ENCODE peak calls at places on chromosomes 7 and 10, in seven cellular contexts. One of them, this sample, is unnamed.

GRCh38 chr10:18635995-18636394 is 15.4 kb downstream of the NSUN6 start:
- DNase-seq in WTC11: no peak
- DNase-seq in H7: no peak
- DNase-seq in NCI-H510A: no peak
- DNase-seq in SK-N-MC: no peak
- DNase-seq in epithelial cell of esophagus: no peak
- DNase-seq in tibial artery: no peak
- DNase-seq in this sample: no peak

GRCh38 chr10:10128387-10128786 is 889.3 kb upstream of the CELF2 start:
- DNase-seq in WTC11: no peak
- DNase-seq in H7: no peak
- DNase-seq in NCI-H510A: no peak
- DNase-seq in SK-N-MC: no peak
- DNase-seq in epithelial cell of esophagus: peak
- DNase-seq in tibial artery: no peak
- DNase-seq in this sample: no peak

GRCh38 chr7:149322737-149323136 is 60.7 kb downstream of the ZNF783 start:
- DNase-seq in WTC11: no peak
- DNase-seq in H7: no peak
- DNase-seq in NCI-H510A: no peak
- DNase-seq in SK-N-MC: no peak
- DNase-seq in epithelial cell of esophagus: no peak
- DNase-seq in tibial artery: no peak
- DNase-seq in this sample: no peak

GRCh38 chr10:63200416-63200815 is 67.3 kb downstream of the NRBF2 start:
- DNase-seq in WTC11: no peak
- DNase-seq in H7: no peak
- DNase-seq in NCI-H510A: no peak
- DNase-seq in SK-N-MC: no peak
- DNase-seq in epithelial cell of esophagus: no peak
- DNase-seq in tibial artery: no peak
- DNase-seq in this sample: peak

GRCh38 chr10:100020161-100020882 is 10.6 kb upstream of the DNMBP start:
- DNase-seq in WTC11: no peak
- DNase-seq in H7: no peak
- DNase-seq in NCI-H510A: peak
- DNase-seq in SK-N-MC: no peak
- DNase-seq in epithelial cell of esophagus: no peak
- DNase-seq in tibial artery: no peak
- DNase-seq in this sample: no peak

GRCh38 chr7:25913574-25914224 is 238.3 kb upstream of the NFE2L3 start:
- DNase-seq in WTC11: no peak
- DNase-seq in H7: no peak
- DNase-seq in NCI-H510A: no peak
- DNase-seq in SK-N-MC: no peak
- DNase-seq in epithelial cell of esophagus: no peak
- DNase-seq in tibial artery: no peak
- DNase-seq in this sample: no peak

GRCh38 chr7:135512135-135512887 is 2.4 kb upstream of the CNOT4 start:
- DNase-seq in WTC11: no peak
- DNase-seq in H7: peak
- DNase-seq in NCI-H510A: no peak
- DNase-seq in SK-N-MC: no peak
- DNase-seq in epithelial cell of esophagus: peak
- DNase-seq in tibial artery: no peak
- DNase-seq in this sample: peak

GRCh38 chr7:73397521-73397934 is 36.0 kb upstream of the FZD9 start:
- DNase-seq in WTC11: peak
- DNase-seq in H7: peak
- DNase-seq in NCI-H510A: no peak
- DNase-seq in SK-N-MC: no peak
- DNase-seq in epithelial cell of esophagus: no peak
- DNase-seq in tibial artery: no peak
- DNase-seq in this sample: peak

GRCh38 chr10:111856631-111857030 is 326.9 kb downstream of the GPAM start:
- DNase-seq in WTC11: no peak
- DNase-seq in H7: peak
- DNase-seq in NCI-H510A: no peak
- DNase-seq in SK-N-MC: no peak
- DNase-seq in epithelial cell of esophagus: no peak
- DNase-seq in tibial artery: no peak
- DNase-seq in this sample: peak

GRCh38 chr10:69345402-69345801 is 67.1 kb downstream of the HK1 start:
- DNase-seq in WTC11: no peak
- DNase-seq in H7: peak
- DNase-seq in NCI-H510A: peak
- DNase-seq in SK-N-MC: no peak
- DNase-seq in epithelial cell of esophagus: no peak
- DNase-seq in tibial artery: no peak
- DNase-seq in this sample: no peak

GRCh38 chr7:74599251-74599650 is 58.3 kb upstream of the GTF2I start:
- DNase-seq in WTC11: no peak
- DNase-seq in H7: no peak
- DNase-seq in NCI-H510A: no peak
- DNase-seq in SK-N-MC: no peak
- DNase-seq in epithelial cell of esophagus: no peak
- DNase-seq in tibial artery: no peak
- DNase-seq in this sample: no peak

GRCh38 chr10:43940898-43941777 is 292.5 kb upstream of the ZNF32 start:
- DNase-seq in WTC11: no peak
- DNase-seq in H7: no peak
- DNase-seq in NCI-H510A: no peak
- DNase-seq in SK-N-MC: no peak
- DNase-seq in epithelial cell of esophagus: no peak
- DNase-seq in tibial artery: no peak
- DNase-seq in this sample: no peak

GRCh38 chr7:108124820-108125219 is 5.3 kb downstream of the LAMB4 start:
- DNase-seq in WTC11: no peak
- DNase-seq in H7: no peak
- DNase-seq in NCI-H510A: no peak
- DNase-seq in SK-N-MC: no peak
- DNase-seq in epithelial cell of esophagus: no peak
- DNase-seq in tibial artery: no peak
- DNase-seq in this sample: no peak

GRCh38 chr10:23448802-23449570 is 10.1 kb downstream of the OTUD1 start:
- DNase-seq in WTC11: no peak
- DNase-seq in H7: no peak
- DNase-seq in NCI-H510A: no peak
- DNase-seq in SK-N-MC: peak
- DNase-seq in epithelial cell of esophagus: peak
- DNase-seq in tibial artery: no peak
- DNase-seq in this sample: no peak

GRCh38 chr10:20257422-20257821 is 441.2 kb downstream of the PLXDC2 start:
- DNase-seq in WTC11: no peak
- DNase-seq in H7: peak
- DNase-seq in NCI-H510A: no peak
- DNase-seq in SK-N-MC: no peak
- DNase-seq in epithelial cell of esophagus: peak
- DNase-seq in tibial artery: no peak
- DNase-seq in this sample: no peak

GRCh38 chr10:43308986-43309385 is 42.1 kb upstream of the RASGEF1A start:
- DNase-seq in WTC11: no peak
- DNase-seq in H7: no peak
- DNase-seq in NCI-H510A: no peak
- DNase-seq in SK-N-MC: no peak
- DNase-seq in epithelial cell of esophagus: no peak
- DNase-seq in tibial artery: no peak
- DNase-seq in this sample: no peak

GRCh38 chr7:44143606-44144250 is 2.6 kb upstream of the MYL7 start:
- DNase-seq in WTC11: no peak
- DNase-seq in H7: no peak
- DNase-seq in NCI-H510A: no peak
- DNase-seq in SK-N-MC: no peak
- DNase-seq in epithelial cell of esophagus: no peak
- DNase-seq in tibial artery: peak
- DNase-seq in this sample: no peak

GRCh38 chr7:92325850-92326249 is 80.1 kb downstream of the ANKIB1 start:
- DNase-seq in WTC11: no peak
- DNase-seq in H7: no peak
- DNase-seq in NCI-H510A: no peak
- DNase-seq in SK-N-MC: no peak
- DNase-seq in epithelial cell of esophagus: no peak
- DNase-seq in tibial artery: no peak
- DNase-seq in this sample: no peak

GRCh38 chr7:518630-519428 is 817 bp downstream of the PDGFA start:
- DNase-seq in WTC11: peak
- DNase-seq in H7: peak
- DNase-seq in NCI-H510A: no peak
- DNase-seq in SK-N-MC: no peak
- DNase-seq in epithelial cell of esophagus: peak
- DNase-seq in tibial artery: peak
- DNase-seq in this sample: peak

GRCh38 chr7:54823776-54824175 is 64.8 kb upstream of the SEC61G start:
- DNase-seq in WTC11: no peak
- DNase-seq in H7: no peak
- DNase-seq in NCI-H510A: no peak
- DNase-seq in SK-N-MC: no peak
- DNase-seq in epithelial cell of esophagus: no peak
- DNase-seq in tibial artery: peak
- DNase-seq in this sample: no peak

GRCh38 chr7:97090761-97091353 is 26.6 kb upstream of the SDHAF3 start:
- DNase-seq in WTC11: no peak
- DNase-seq in H7: no peak
- DNase-seq in NCI-H510A: no peak
- DNase-seq in SK-N-MC: no peak
- DNase-seq in epithelial cell of esophagus: no peak
- DNase-seq in tibial artery: no peak
- DNase-seq in this sample: peak

GRCh38 chr10:47188156-47188555 is 111.8 kb upstream of the GDF10 start:
- DNase-seq in WTC11: no peak
- DNase-seq in H7: no peak
- DNase-seq in NCI-H510A: no peak
- DNase-seq in SK-N-MC: no peak
- DNase-seq in epithelial cell of esophagus: no peak
- DNase-seq in tibial artery: no peak
- DNase-seq in this sample: no peak

GRCh38 chr7:1908823-1909420 is 238.8 kb downstream of the ELFN1 start:
- DNase-seq in WTC11: no peak
- DNase-seq in H7: no peak
- DNase-seq in NCI-H510A: no peak
- DNase-seq in SK-N-MC: no peak
- DNase-seq in epithelial cell of esophagus: no peak
- DNase-seq in tibial artery: no peak
- DNase-seq in this sample: no peak

GRCh38 chr10:61793760-61794713 is 107.5 kb upstream of the ARID5B start:
- DNase-seq in WTC11: no peak
- DNase-seq in H7: no peak
- DNase-seq in NCI-H510A: peak
- DNase-seq in SK-N-MC: no peak
- DNase-seq in epithelial cell of esophagus: no peak
- DNase-seq in tibial artery: no peak
- DNase-seq in this sample: no peak

GRCh38 chr7:1668486-1668931 is 1.6 kb upstream of the ELFN1 start:
- DNase-seq in WTC11: no peak
- DNase-seq in H7: peak
- DNase-seq in NCI-H510A: no peak
- DNase-seq in SK-N-MC: no peak
- DNase-seq in epithelial cell of esophagus: peak
- DNase-seq in tibial artery: peak
- DNase-seq in this sample: peak

GRCh38 chr10:3025300-3025699 is 42.0 kb upstream of the PFKP start:
- DNase-seq in WTC11: no peak
- DNase-seq in H7: no peak
- DNase-seq in NCI-H510A: no peak
- DNase-seq in SK-N-MC: no peak
- DNase-seq in epithelial cell of esophagus: no peak
- DNase-seq in tibial artery: no peak
- DNase-seq in this sample: no peak

GRCh38 chr7:117249696-117250095 is 73.2 kb downstream of the WNT2 start:
- DNase-seq in WTC11: no peak
- DNase-seq in H7: no peak
- DNase-seq in NCI-H510A: no peak
- DNase-seq in SK-N-MC: no peak
- DNase-seq in epithelial cell of esophagus: no peak
- DNase-seq in tibial artery: no peak
- DNase-seq in this sample: no peak

GRCh38 chr7:154424370-154424769 is 372.2 kb downstream of the DPP6 start:
- DNase-seq in WTC11: no peak
- DNase-seq in H7: no peak
- DNase-seq in NCI-H510A: no peak
- DNase-seq in SK-N-MC: no peak
- DNase-seq in epithelial cell of esophagus: no peak
- DNase-seq in tibial artery: no peak
- DNase-seq in this sample: no peak

GRCh38 chr10:13847201-13847631 is 260.5 kb downstream of the PRPF18 start:
- DNase-seq in WTC11: peak
- DNase-seq in H7: peak
- DNase-seq in NCI-H510A: no peak
- DNase-seq in SK-N-MC: no peak
- DNase-seq in epithelial cell of esophagus: peak
- DNase-seq in tibial artery: no peak
- DNase-seq in this sample: peak

GRCh38 chr7:46532571-46532970 is 611.5 kb upstream of the IGFBP3 start:
- DNase-seq in WTC11: no peak
- DNase-seq in H7: no peak
- DNase-seq in NCI-H510A: no peak
- DNase-seq in SK-N-MC: no peak
- DNase-seq in epithelial cell of esophagus: peak
- DNase-seq in tibial artery: no peak
- DNase-seq in this sample: no peak

GRCh38 chr7:26013551-26014083 is 138.4 kb upstream of the NFE2L3 start:
- DNase-seq in WTC11: no peak
- DNase-seq in H7: no peak
- DNase-seq in NCI-H510A: no peak
- DNase-seq in SK-N-MC: no peak
- DNase-seq in epithelial cell of esophagus: no peak
- DNase-seq in tibial artery: no peak
- DNase-seq in this sample: no peak

GRCh38 chr10:60827791-60828488 is 49.7 kb downstream of the CDK1 start:
- DNase-seq in WTC11: no peak
- DNase-seq in H7: no peak
- DNase-seq in NCI-H510A: no peak
- DNase-seq in SK-N-MC: no peak
- DNase-seq in epithelial cell of esophagus: peak
- DNase-seq in tibial artery: no peak
- DNase-seq in this sample: no peak

This sample was measured in neural progenitor cell.